ENCODE peak calls at places on chromosomes 2 and 18, in eight cellular contexts. U, K, C, J, Y, A, W and M are unnamed samples. For H3K4me1, the result is how much of the 10 kb centered on the place peaks cover.

GRCh38 chr2:203875471-203875870 is 7.9 kb downstream of the CTLA4 start:
- DNase-seq in U (no peak), K (no peak), C (no peak), J (no peak), Y (no peak), A (no peak), W (no peak), M (no peak)

GRCh38 chr2:119155633-119156032 is 2.9 kb downstream of the C1QL2 start:
- DNase-seq in U (no peak), K (no peak), C (no peak), J (no peak), Y (peak), A (no peak), W (no peak), M (no peak)

GRCh38 chr2:46299365-46300263 is 2.4 kb downstream of the EPAS1 start:
- DNase-seq in U (peak), K (peak), C (peak), J (peak), Y (peak), A (peak), W (peak), M (peak)

GRCh38 chr2:109702250-109702985 is 88.3 kb downstream of the SOWAHC start:
- DNase-seq in U (no peak), K (peak), C (no peak), J (no peak), Y (no peak), A (peak), W (no peak), M (no peak)

GRCh38 chr2:66962625-66963207 is 434.4 kb upstream of the ETAA1 start:
- DNase-seq in U (no peak), K (no peak), C (no peak), J (no peak), Y (peak), A (peak), W (no peak), M (no peak)

GRCh38 chr2:170258382-170258781 is 80.4 kb downstream of the MYO3B start:
- DNase-seq in U (no peak), K (no peak), C (no peak), J (no peak), Y (no peak), A (peak), W (no peak), M (no peak)

GRCh38 chr2:112184121-112184520 is 45.9 kb downstream of the FBLN7 start:
- DNase-seq in U (no peak), K (no peak), C (no peak), J (no peak), Y (no peak), A (no peak), W (no peak), M (no peak)

GRCh38 chr2:27807476-27807875 is 36.0 kb downstream of the MRPL33 start:
- DNase-seq in U (peak), K (peak), C (no peak), J (peak), Y (peak), A (peak), W (peak), M (peak)

GRCh38 chr2:198440833-198441232 is 636.4 kb downstream of the PLCL1 start:
- DNase-seq in U (no peak), K (no peak), C (no peak), J (no peak), Y (no peak), A (peak), W (no peak), M (no peak)

GRCh38 chr2:198141726-198142125 is 337.3 kb downstream of the PLCL1 start:
- DNase-seq in U (no peak), K (peak), C (no peak), J (no peak), Y (no peak), A (peak), W (no peak), M (no peak)

GRCh38 chr2:71277536-71278103 is 50.7 kb upstream of the PAIP2B start:
- DNase-seq in U (no peak), K (peak), C (peak), J (peak), Y (peak), A (peak), W (peak), M (peak)

GRCh38 chr2:43846140-43846793 is 7.5 kb downstream of the ABCG8 start:
- DNase-seq in U (no peak), K (no peak), C (no peak), J (no peak), Y (no peak), A (no peak), W (no peak), M (no peak)

GRCh38 chr2:3192920-3193319 is 184.7 kb downstream of the EIPR1 start:
- DNase-seq in U (no peak), K (peak), C (no peak), J (no peak), Y (no peak), A (no peak), W (no peak), M (no peak)

GRCh38 chr2:234494361-234495075 is 2.4 kb downstream of the ARL4C start:
- DNase-seq in U (no peak), K (peak), C (no peak), J (no peak), Y (peak), A (peak), W (no peak), M (no peak)

GRCh38 chr2:173496746-173497145 is 142.1 kb downstream of the CDCA7 start:
- DNase-seq in U (no peak), K (peak), C (no peak), J (no peak), Y (no peak), A (peak), W (no peak), M (no peak)

GRCh38 chr2:199228887-199229819 is 228.6 kb downstream of the SATB2 start:
- DNase-seq in U (no peak), K (peak), C (no peak), J (no peak), Y (no peak), A (peak), W (no peak), M (no peak)

GRCh38 chr2:101690547-101691182 is 6.8 kb upstream of the MAP4K4 start:
- DNase-seq in U (no peak), K (no peak), C (no peak), J (peak), Y (no peak), A (no peak), W (no peak), M (no peak)

GRCh38 chr2:143928613-143929012 is 591.3 kb downstream of the ZEB2 start:
- DNase-seq in U (no peak), K (peak), C (no peak), J (no peak), Y (no peak), A (no peak), W (no peak), M (no peak)

GRCh38 chr2:39380525-39381150 is 56.4 kb downstream of the MAP4K3 start:
- DNase-seq in U (no peak), K (peak), C (no peak), J (no peak), Y (no peak), A (peak), W (no peak), M (no peak)

GRCh38 chr2:134498654-134499053 is 220.1 kb downstream of the TMEM163 start:
- DNase-seq in U (no peak), K (no peak), C (no peak), J (no peak), Y (no peak), A (no peak), W (no peak), M (no peak)

GRCh38 chr2:96631804-96632435 is 6.2 kb downstream of the KANSL3 start:
- DNase-seq in U (no peak), K (no peak), C (no peak), J (no peak), Y (no peak), A (peak), W (no peak), M (no peak)

GRCh38 chr18:50473896-50474295 is 86.0 kb upstream of the MAPK4 start:
- DNase-seq in U (no peak), K (no peak), C (no peak), J (no peak), Y (no peak), A (no peak), W (no peak), M (no peak)

GRCh38 chr2:111178730-111179405 is 58.2 kb downstream of the BCL2L11 start:
- DNase-seq in U (no peak), K (peak), C (peak), J (peak), Y (no peak), A (peak), W (peak), M (no peak)

GRCh38 chr2:58364098-58364497 is 123.0 kb upstream of the FANCL start:
- DNase-seq in U (no peak), K (no peak), C (no peak), J (no peak), Y (no peak), A (no peak), W (no peak), M (no peak)

GRCh38 chr2:222052934-222053367 is 245.8 kb downstream of the PAX3 start:
- DNase-seq in U (no peak), K (no peak), C (no peak), J (peak), Y (peak), A (no peak), W (no peak), M (no peak)

GRCh38 chr2:241142593-241142992 is 6.7 kb downstream of the PASK start:
- DNase-seq in U (no peak), K (no peak), C (no peak), J (no peak), Y (no peak), A (no peak), W (no peak), M (no peak)

GRCh38 chr2:175742367-175742766 is 259.7 kb downstream of the LNPK start:
- DNase-seq in U (no peak), K (no peak), C (no peak), J (no peak), Y (no peak), A (peak), W (no peak), M (no peak)

GRCh38 chr2:86035883-86036789 is 69.5 kb downstream of the POLR1A start:
- DNase-seq in U (peak), K (peak), C (peak), J (peak), Y (no peak), A (peak), W (peak), M (peak)

GRCh38 chr2:188684795-188685194 is 289.4 kb upstream of the COL3A1 start:
- DNase-seq in U (no peak), K (no peak), C (no peak), J (no peak), Y (no peak), A (no peak), W (no peak), M (no peak)

GRCh38 chr18:45777393-45777792 is 48.1 kb upstream of the SIGLEC15 start:
- DNase-seq in U (no peak), K (peak), C (no peak), J (no peak), Y (no peak), A (peak), W (no peak), M (no peak)

GRCh38 chr2:121721926-121722325 is 14.7 kb downstream of the NIFK start:
- DNase-seq in U (no peak), K (peak), C (no peak), J (no peak), Y (no peak), A (peak), W (no peak), M (no peak)

GRCh38 chr2:168635065-168635577 is 167.3 kb upstream of the NOSTRIN start:
- DNase-seq in U (peak), K (peak), C (peak), J (peak), Y (peak), A (peak), W (peak), M (peak)

GRCh38 chr2:126635281-126635680 is 20.7 kb upstream of the GYPC start:
- DNase-seq in U (no peak), K (peak), C (peak), J (no peak), Y (no peak), A (no peak), W (no peak), M (peak)

DNA sequence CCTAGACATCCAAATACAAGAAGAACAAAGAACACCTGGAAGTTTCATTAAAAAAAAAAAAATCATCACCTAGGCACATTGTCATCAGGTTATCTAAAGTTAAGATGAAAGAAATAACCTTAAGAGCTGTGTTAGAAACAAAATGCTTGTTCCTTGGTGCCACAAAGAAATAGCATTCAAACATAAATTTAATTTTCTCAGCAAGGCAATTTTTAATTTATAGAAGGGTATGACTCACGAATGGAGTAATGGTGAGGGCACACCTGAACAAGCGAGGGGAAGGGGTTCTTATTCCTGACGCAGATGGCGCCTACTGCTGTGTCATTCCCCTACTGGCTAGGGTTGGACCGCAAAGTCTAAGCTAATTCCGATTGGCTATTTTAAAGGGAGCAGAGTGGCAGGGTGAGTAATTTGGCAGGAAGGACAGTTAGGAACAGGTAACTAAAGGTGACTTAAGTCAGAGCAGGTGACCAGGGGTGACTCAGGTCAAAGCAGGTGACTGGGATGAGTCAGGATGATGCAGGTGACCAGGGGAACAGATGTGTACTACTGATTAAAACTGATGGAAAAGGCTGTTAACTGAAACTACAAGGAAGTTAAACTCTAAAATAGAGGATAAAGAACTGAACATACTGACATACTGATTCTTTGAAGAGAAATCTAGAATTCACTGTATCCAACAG is 30.0 kb upstream of the TWSG1 start:
- DNase-seq in U (no peak), K (no peak), C (no peak), J (no peak), Y (no peak), A (no peak), W (no peak), M (no peak)
- H3K4me1 ChIP-seq in U (under half), K (under half), C (under half), J (under half), Y (under half), A (under half), W (under half), M (under half)

GRCh38 chr2:64615206-64615763 is 38.4 kb downstream of the SERTAD2 start:
- DNase-seq in U (no peak), K (no peak), C (no peak), J (no peak), Y (no peak), A (no peak), W (peak), M (no peak)
- TF ChIP-seq CTCF in U (no peak), K (no peak), C (no peak), J (no peak), Y (no peak), A (no peak), W (no peak), M (no peak)

GRCh38 chr2:219244789-219245147 is 476 bp downstream of the GLB1L start:
- DNase-seq in U (no peak), K (no peak), C (no peak), J (no peak), Y (no peak), A (no peak), W (no peak), M (no peak)
- H3K4me1 ChIP-seq in U (under half), K (under half), C (under half), J (under half), Y (under half), A (under half), W (half or more), M (under half)

DNA sequence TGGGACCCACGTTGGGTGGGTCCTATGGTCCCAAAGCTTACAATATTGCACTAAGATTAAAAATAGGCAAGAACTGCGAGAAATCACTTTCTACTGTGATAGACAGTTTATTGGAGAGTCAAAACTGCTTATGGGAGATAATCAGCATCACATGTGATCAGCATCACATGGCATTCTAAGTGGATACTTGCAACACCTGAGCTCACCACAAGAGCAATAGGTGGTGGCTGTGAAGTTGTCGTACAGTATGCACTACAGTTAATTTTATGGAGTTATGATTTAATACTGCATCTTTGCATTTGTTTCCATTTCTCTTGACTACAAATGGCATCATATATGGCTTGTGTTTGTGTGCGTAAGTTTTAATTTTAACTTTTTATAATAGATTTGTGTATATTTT is 11.6 kb downstream of the PNO1 start:
- DNase-seq in U (no peak), K (no peak), C (no peak), J (no peak), Y (no peak), A (no peak), W (no peak), M (no peak)
- TF ChIP-seq CTCF in U (no peak), K (no peak), C (no peak), J (no peak), Y (no peak), A (no peak), W (no peak), M (no peak)

GRCh38 chr2:74762789-74763188 is 71.1 kb upstream of the HK2 start:
- DNase-seq in U (no peak), K (peak), C (no peak), J (no peak), Y (no peak), A (no peak), W (no peak), M (peak)
- H3K4me1 ChIP-seq in U (under half), K (under half), C (under half), J (under half), Y (under half), A (under half), W (under half), M (under half)

GRCh38 chr18:59446012-59446411 is 86.9 kb upstream of the LMAN1 start:
- DNase-seq in U (no peak), K (peak), C (no peak), J (no peak), Y (peak), A (peak), W (no peak), M (no peak)
- TF ChIP-seq CTCF in U (no peak), K (peak), C (no peak), J (no peak), Y (no peak), A (no peak), W (no peak), M (no peak)

GRCh38 chr18:10519366-10519765 is 6.5 kb upstream of the NAPG start:
- DNase-seq in U (no peak), K (peak), C (no peak), J (no peak), Y (no peak), A (peak), W (no peak), M (no peak)
- H3K4me1 ChIP-seq in U (under half), K (under half), C (under half), J (under half), Y (under half), A (under half), W (under half), M (under half)

DNA sequence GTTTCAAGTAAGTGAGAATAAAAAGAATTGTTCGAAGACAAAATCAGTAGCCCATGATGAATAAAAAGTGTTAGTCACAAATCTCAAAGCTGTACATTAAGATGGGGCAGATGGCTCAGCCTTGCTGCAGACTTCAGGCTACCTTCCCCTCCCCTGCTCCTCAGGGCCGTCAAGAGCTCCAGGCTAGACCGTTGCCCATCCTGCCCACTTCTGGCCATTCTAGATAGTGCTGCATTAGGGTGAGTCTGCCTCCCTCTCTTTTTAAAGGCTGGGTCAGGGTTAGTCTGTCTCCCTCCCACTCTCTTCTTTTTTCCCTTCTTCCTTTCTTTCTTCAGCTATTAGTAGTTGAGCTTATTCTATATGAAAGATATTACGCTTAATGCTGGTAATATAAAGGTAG is 86.0 kb downstream of the MAPRE2 start:
- DNase-seq in U (no peak), K (peak), C (no peak), J (no peak), Y (peak), A (no peak), W (no peak), M (no peak)
- TF ChIP-seq CTCF in U (no peak), K (peak), C (no peak), J (no peak), Y (peak), A (peak), W (no peak), M (no peak)

GRCh38 chr2:127770973-127771735 is 39.8 kb downstream of the WDR33 start:
- DNase-seq in U (no peak), K (peak), C (no peak), J (no peak), Y (no peak), A (peak), W (no peak), M (no peak)

GRCh38 chr2:127769587-127769986 is 41.4 kb downstream of the WDR33 start:
- DNase-seq in U (no peak), K (no peak), C (no peak), J (no peak), Y (no peak), A (no peak), W (no peak), M (no peak)

GRCh38 chr2:127776122-127776780 is 34.7 kb downstream of the WDR33 start:
- DNase-seq in U (no peak), K (no peak), C (no peak), J (no peak), Y (no peak), A (peak), W (no peak), M (peak)

GRCh38 chr2:127768775-127769479 is 42.0 kb downstream of the WDR33 start:
- DNase-seq in U (no peak), K (no peak), C (no peak), J (no peak), Y (no peak), A (peak), W (no peak), M (no peak)

DNA sequence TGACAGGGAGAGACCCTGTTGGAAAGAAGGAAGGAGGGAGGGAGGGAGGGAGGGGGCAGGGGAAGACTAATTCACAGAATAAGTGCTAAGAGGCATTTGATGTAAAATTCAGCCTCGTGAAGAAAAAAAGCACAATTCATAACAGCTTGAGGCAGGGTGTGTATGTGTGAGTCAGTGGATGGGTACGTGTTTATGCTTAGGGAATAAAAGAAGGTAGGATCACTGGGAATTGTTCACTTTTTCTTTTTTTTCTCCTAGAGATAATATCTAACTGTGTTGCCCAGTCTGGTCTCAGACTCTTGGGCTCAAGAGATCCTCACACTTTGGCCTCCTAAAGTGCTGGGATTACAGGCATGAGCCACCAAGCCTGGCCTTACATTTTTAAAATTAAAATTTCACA is 39.2 kb downstream of the WDR33 start:
- DNase-seq in U (no peak), K (peak), C (no peak), J (no peak), Y (no peak), A (peak), W (no peak), M (no peak)
- H3K4me1 ChIP-seq in U (under half), K (under half), C (under half), J (under half), Y (under half), A (under half), W (under half), M (under half)